ENCODE peak calls at places on chromosomes 4 and X, in four cellular contexts. J is T follicular helper cell, Z is lower leg skin, M is choroid plexus epithelial cell. S is an unnamed sample.

GRCh38 chrX:138745215-138745614 is 33.7 kb upstream of the FGF13 start:
- DNase-seq in J (no peak), Z (peak), M (peak), S (no peak)

GRCh38 chr4:24372341-24372740 is 212.0 kb downstream of the DHX15 start:
- DNase-seq in J (no peak), Z (no peak), M (no peak), S (no peak)

GRCh38 chr4:185086053-185086452 is 57.0 kb upstream of the SLC25A4 start:
- DNase-seq in J (no peak), Z (no peak), M (no peak), S (no peak)

GRCh38 chr4:169313732-169314131 is 43.0 kb upstream of the SH3RF1 start:
- DNase-seq in J (no peak), Z (no peak), M (no peak), S (no peak)

GRCh38 chr4:142352682-142353081 is 493.4 kb downstream of the INPP4B start:
- DNase-seq in J (no peak), Z (no peak), M (no peak), S (no peak)

GRCh38 chr4:72031868-72032619 is at the start of gene NPFFR2:
- DNase-seq in M (no peak), Z (no peak), J (no peak), S (no peak)

GRCh38 chrX:70253377-70254062 is 6.5 kb downstream of the P2RY4 start:
- DNase-seq in Z (no peak), J (no peak), M (no peak), S (no peak)

GRCh38 chr4:7904108-7904516 is 35.5 kb downstream of the AFAP1 start:
- DNase-seq in Z (no peak), J (no peak), M (peak), S (no peak)

S was measured in T-helper 22 cell.